ENCODE peak calls at places on chromosomes 4 and X, in ten cellular contexts. M, H, X, O, B, Q, G, T, Z and F are unnamed samples.

GRCh38 chr4:166435449-166435848 is 562.4 kb downstream of the TLL1 start:
- DNase-seq in M (no peak), H (no peak), X (no peak), O (no peak), B (no peak), Q (no peak), G (no peak), T (no peak), Z (no peak), F (no peak)

GRCh38 chr4:9898596-9899345 is 117.3 kb downstream of the DRD5 start:
- DNase-seq in M (no peak), H (no peak), X (no peak), O (no peak), B (peak; percentile 37), Q (no peak), G (peak; percentile 14), T (peak; percentile 52), Z (no peak), F (no peak)

GRCh38 chr4:118869808-118870342 is 18.8 kb upstream of the SYNPO2 start:
- DNase-seq in M (no peak), H (no peak), X (no peak), O (no peak), B (no peak), Q (no peak), G (no peak), T (no peak), Z (no peak), F (no peak)

GRCh38 chr4:147741190-147741788 is 9.4 kb downstream of the ARHGAP10 start:
- DNase-seq in M (no peak), H (no peak), X (no peak), O (no peak), B (no peak), Q (no peak), G (no peak), T (no peak), Z (no peak), F (no peak)

GRCh38 chr4:1628892-1629703 is 55.0 kb downstream of the FAM53A start:
- DNase-seq in M (peak; percentile 57), H (peak; percentile 36), X (peak; percentile 72), O (peak; percentile 78), B (peak; percentile 80), Q (peak; percentile 59), G (peak; percentile 23), T (peak; percentile 82), Z (no peak), F (no peak)

GRCh38 chr4:183659029-183659870 is at the start of the genes RWDD4 and TRAPPC11:
- DNase-seq in M (peak; percentile 95), H (peak; percentile 97), X (peak; percentile 95), O (peak; percentile 98), B (peak; percentile 93), Q (peak; percentile 95), G (peak; percentile 91), T (peak; percentile 99), Z (peak; percentile 93), F (peak; percentile 96)

GRCh38 chrX:41556958-41557357 is 109.8 kb downstream of the NYX start:
- DNase-seq in M (no peak), H (no peak), X (peak; percentile 31), O (no peak), B (no peak), Q (no peak), G (no peak), T (no peak), Z (no peak), F (no peak)

GRCh38 chrX:87516716-87517115 is 886 bp upstream of the KLHL4 start:
- DNase-seq in M (no peak), H (no peak), X (no peak), O (no peak), B (no peak), Q (no peak), G (no peak), T (peak; percentile 33), Z (no peak), F (no peak)

GRCh38 chr4:150960818-150961217 is 54.3 kb downstream of the LRBA start:
- DNase-seq in M (no peak), H (no peak), X (peak; percentile 7), O (no peak), B (no peak), Q (peak; percentile 11), G (peak; percentile 1), T (peak; percentile 86), Z (no peak), F (no peak)

GRCh38 chrX:110316351-110317078 is 1.4 kb downstream of the AMMECR1 start:
- DNase-seq in M (no peak), H (no peak), X (no peak), O (no peak), B (no peak), Q (no peak), G (peak; percentile 11), T (peak; percentile 75), Z (no peak), F (no peak)

GRCh38 chr4:91600301-91600700 is 703.5 kb upstream of the GRID2 start:
- DNase-seq in M (no peak), H (no peak), X (no peak), O (no peak), B (no peak), Q (no peak), G (no peak), T (no peak), Z (no peak), F (no peak)

GRCh38 chr4:993111-994029 is at the start of gene SLC26A1:
- DNase-seq in M (no peak), H (no peak), X (no peak), O (no peak), B (no peak), Q (no peak), G (no peak), T (no peak), Z (no peak), F (no peak)

GRCh38 chr4:113575391-113575790 is 186.1 kb downstream of the CAMK2D start:
- DNase-seq in M (no peak), H (no peak), X (no peak), O (no peak), B (no peak), Q (no peak), G (no peak), T (no peak), Z (peak; percentile 11), F (no peak)